ENCODE peak calls at places on chromosomes 7 and 10, in four cellular contexts. W, Z, S and I are unnamed samples. For H3K4me1 and H3K9me3, the result is how much of the 10 kb centered on the place peaks cover.

GRCh38 chr10:132578287-132578951 is 40.8 kb downstream of the INPP5A start:
- DNase-seq in Z (no peak), W (no peak), S (no peak), I (no peak)

GRCh38 chr7:12158334-12159060 is 52.6 kb upstream of the TMEM106B start:
- DNase-seq in S (no peak), Z (no peak), W (peak), I (no peak)

GRCh38 chr10:101161494-101162299 is 30.6 kb downstream of the TLX1 start:
- DNase-seq in S (peak), W (peak), Z (peak), I (peak)

GRCh38 chr10:43969506-43969905 is 320.8 kb upstream of the ZNF32 start:
- DNase-seq in S (no peak), W (no peak), Z (no peak), I (no peak)

GRCh38 chr7:35261476-35262285 is 7.8 kb upstream of the TBX20 start:
- DNase-seq in S (no peak), W (no peak), Z (no peak), I (no peak)

GRCh38 chr10:70722820-70723424 is 50.6 kb downstream of the ADAMTS14 start:
- DNase-seq in W (no peak), S (no peak), Z (no peak), I (no peak)

GRCh38 chr10:95406651-95407280 is 116.0 kb upstream of the PDLIM1 start:
- DNase-seq in W (no peak), S (no peak), Z (no peak), I (no peak)

GRCh38 chr10:17961551-17962422 is 10.1 kb downstream of the SLC39A12 start:
- DNase-seq in Z (no peak), W (no peak), S (no peak), I (no peak)

GRCh38 chr7:113629244-113629643 is 289.6 kb downstream of the PPP1R3A start:
- DNase-seq in W (no peak), S (no peak), Z (no peak), I (no peak)

GRCh38 chr10:99982728-99983127 is 27.0 kb downstream of the DNMBP start:
- DNase-seq in W (no peak), Z (no peak), S (no peak), I (no peak)

GRCh38 chr7:107951172-107951787 is 51.7 kb downstream of the LAMB1 start:
- DNase-seq in W (no peak), Z (no peak), S (no peak), I (no peak)

GRCh38 chr10:120514035-120514620 is 57.1 kb downstream of the PLPP4 start:
- DNase-seq in W (peak), Z (peak), S (no peak), I (peak)

GRCh38 chr7:4470246-4470645 is 211.8 kb upstream of the FOXK1 start:
- DNase-seq in S (no peak), Z (no peak), W (no peak), I (peak)

GRCh38 chr10:57338823-57339558 is 928.7 kb downstream of the IPMK start:
- DNase-seq in Z (no peak), S (peak), W (peak), I (peak)

GRCh38 chr10:107618461-107619093 is 454.1 kb upstream of the SORCS1 start:
- DNase-seq in W (no peak), S (no peak), Z (no peak), I (no peak)

DNA sequence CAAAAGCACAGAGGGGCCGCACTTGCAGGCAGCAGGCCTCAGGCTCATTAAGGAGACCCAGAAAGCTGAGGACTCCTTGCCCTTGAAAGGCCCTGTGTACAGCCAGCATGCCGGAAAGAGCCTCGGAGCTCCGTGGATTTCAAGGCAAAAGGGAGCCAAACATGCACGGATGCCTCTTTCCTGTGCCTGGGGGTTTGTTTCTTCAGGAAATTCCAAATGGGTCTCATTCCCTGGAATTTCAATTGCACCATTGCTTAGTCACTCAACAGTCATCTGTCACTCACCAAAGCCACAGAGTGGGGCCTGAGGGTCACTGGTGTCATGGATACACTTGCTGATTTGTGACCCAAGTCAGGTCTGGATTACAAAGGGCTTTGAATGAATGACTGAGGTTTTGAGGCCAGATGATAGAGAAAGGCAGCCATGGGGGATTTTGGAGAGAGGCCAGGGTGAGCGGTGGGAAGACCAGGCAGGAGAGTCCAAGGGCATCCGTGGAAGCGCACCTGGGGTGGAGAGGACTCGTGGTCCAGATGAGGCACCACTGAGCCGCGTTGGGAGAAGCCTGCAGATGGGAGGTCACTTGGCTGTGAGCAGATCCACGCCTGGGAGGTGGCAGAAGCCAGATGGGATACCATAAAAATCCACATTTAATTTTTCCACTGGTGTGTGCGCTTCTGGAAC is 90.5 kb upstream of the FAM20C start:
- DNase-seq in Z (no peak), W (no peak), S (no peak), I (peak)
- TF ChIP-seq SUZ12 in Z (no peak), W (no peak), S (no peak), I (no peak)

DNA sequence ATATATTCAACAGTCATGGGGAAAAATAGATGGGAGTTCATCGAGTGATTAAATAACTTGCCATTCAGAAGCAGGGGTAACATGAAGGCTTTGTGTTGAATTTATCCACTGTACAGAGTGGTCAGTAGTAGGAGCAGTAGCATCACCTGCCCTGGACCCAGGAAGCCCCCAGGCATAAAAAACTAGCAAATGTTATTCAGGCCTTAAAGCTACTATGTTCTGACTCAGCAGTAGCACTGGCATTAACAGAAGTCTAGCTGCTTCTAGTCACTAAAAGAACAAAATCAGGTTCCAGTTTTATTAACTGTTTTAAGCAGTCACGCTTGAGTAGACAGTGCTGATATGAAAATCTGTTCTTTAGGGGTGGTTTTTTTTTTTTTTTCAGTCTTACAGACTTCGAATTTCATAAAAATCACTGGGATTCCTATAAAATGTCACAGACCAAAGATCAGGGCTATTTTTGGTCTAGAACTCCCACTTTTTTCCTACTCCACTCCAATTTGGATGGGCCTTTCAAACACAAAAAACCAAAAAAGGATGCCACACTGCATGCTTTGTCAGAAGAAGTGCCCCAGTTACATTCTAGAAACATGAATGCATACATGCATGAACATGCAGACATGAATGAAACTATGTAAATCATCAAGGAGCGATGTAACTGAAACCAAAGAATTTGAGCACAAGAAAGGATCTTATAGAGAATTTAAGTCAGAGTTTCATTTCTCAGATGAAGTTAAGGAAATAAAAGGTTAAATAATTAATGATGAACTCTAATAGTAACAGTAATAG is 31.6 kb upstream of the FAM133B start:
- DNase-seq in W (no peak), Z (no peak), S (peak), I (no peak)
- H3K4me1 ChIP-seq in W (under half), Z (under half), S (under half), I (under half)

GRCh38 chr10:51911721-51912120 is 212.3 kb upstream of the CSTF2T start:
- DNase-seq in Z (no peak), W (no peak), S (no peak), I (no peak)

GRCh38 chr10:51910596-51910995 is 211.2 kb upstream of the CSTF2T start:
- DNase-seq in Z (no peak), W (no peak), S (no peak), I (no peak)

GRCh38 chr10:51910189-51910588 is 210.8 kb upstream of the CSTF2T start:
- DNase-seq in W (no peak), Z (peak), S (no peak), I (peak)

GRCh38 chr10:51905050-51905449 is 205.7 kb upstream of the CSTF2T start:
- DNase-seq in S (no peak), W (no peak), Z (no peak), I (no peak)

GRCh38 chr10:51907342-51907741 is 207.9 kb upstream of the CSTF2T start:
- DNase-seq in Z (no peak), S (no peak), W (no peak), I (no peak)
- H3K9me3 ChIP-seq in Z (under half), S (under half), W (under half), I (under half)

DNA sequence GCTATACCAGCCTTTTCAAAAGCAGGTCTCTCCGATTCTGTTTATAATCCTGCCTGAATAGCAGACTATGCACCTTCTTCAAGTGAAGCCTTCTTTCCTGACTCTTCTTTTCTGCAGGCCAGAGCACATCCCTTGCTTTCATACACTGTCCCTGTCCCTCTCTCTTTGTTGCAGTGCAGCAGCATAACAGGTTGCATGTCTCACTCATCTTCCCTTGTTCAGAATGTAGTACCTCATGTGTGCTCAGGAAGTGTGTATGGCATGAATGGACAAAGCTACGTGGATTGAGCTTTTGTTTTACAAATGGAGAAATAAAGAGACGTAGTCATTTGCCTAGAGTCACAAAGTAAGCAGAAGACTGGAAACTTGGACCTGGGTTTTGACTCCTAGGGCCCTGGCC is 67.9 kb downstream of the PTPRZ1 start:
- DNase-seq in W (no peak), S (no peak), Z (no peak), I (no peak)
- TF ChIP-seq SUZ12 in W (no peak), S (no peak), Z (no peak), I (no peak)

GRCh38 chr7:74176555-74176954 is 2.4 kb downstream of the EIF4H start:
- DNase-seq in S (no peak), W (no peak), Z (no peak), I (no peak)

GRCh38 chr7:74179935-74180604 is 5.9 kb downstream of the EIF4H start:
- DNase-seq in W (no peak), Z (no peak), S (no peak), I (no peak)

GRCh38 chr7:74180866-74181265 is 6.7 kb downstream of the EIF4H start:
- DNase-seq in S (no peak), Z (no peak), W (no peak), I (no peak)

GRCh38 chr7:74181821-74182220 is 7.7 kb downstream of the EIF4H start:
- DNase-seq in Z (no peak), W (no peak), S (no peak), I (no peak)

GRCh38 chr7:74178632-74179031 is 4.5 kb downstream of the EIF4H start:
- DNase-seq in S (no peak), Z (no peak), W (no peak), I (no peak)
- H3K4me1 ChIP-seq in S (under half), Z (under half), W (half or more), I (under half)

GRCh38 chr7:157822688-157823031 is 485.9 kb downstream of the DNAJB6 start:
- DNase-seq in S (no peak), Z (no peak), W (no peak), I (no peak)
- H3K9me3 ChIP-seq in S (under half), Z (under half), W (under half), I (under half)